ENCODE peak calls at places on chromosomes 1 and 21, in four cellular contexts. K is adipocyte, J is hepatic stellate cell, P is AG10803. A is an unnamed sample.

GRCh38 chr1:25486602-25487001 is 55.9 kb downstream of the MACO1 start:
- DNase-seq in P (peak; percentile 48), J (no peak), K (peak; percentile 15), A (no peak)

GRCh38 chr1:67306547-67306946 is 1.1 kb upstream of the IL12RB2 start:
- DNase-seq in P (no peak), K (no peak), J (no peak), A (no peak)

GRCh38 chr21:42644223-42645208 is 8.9 kb upstream of the PDE9A start:
- DNase-seq in K (no peak), P (no peak), J (peak; percentile 72), A (no peak)

GRCh38 chr1:8133657-8134430 is 107.7 kb upstream of the ERRFI1 start:
- DNase-seq in P (peak; percentile 95), K (peak; percentile 87), J (peak; percentile 73), A (peak; percentile 95)

GRCh38 chr1:52403566-52404115 is 582 bp downstream of the ORC1 start:
- DNase-seq in P (peak; percentile 72), K (peak; percentile 80), J (peak; percentile 68), A (peak; percentile 87)

GRCh38 chr1:117268926-117269378 is 58.2 kb upstream of the VTCN1 start:
- DNase-seq in J (no peak), P (no peak), K (no peak), A (peak; percentile 35)

GRCh38 chr1:85502625-85503083 is 37.7 kb upstream of the DDAH1 start:
- DNase-seq in P (peak; percentile 63), J (no peak), K (peak; percentile 85), A (peak; percentile 65)

GRCh38 chr1:95655321-95656020 is 421.5 kb downstream of the RWDD3 start:
- DNase-seq in J (no peak), P (no peak), K (no peak), A (no peak)

GRCh38 chr21:45981641-45982255 is at the start of gene COL6A1:
- DNase-seq in P (peak; percentile 78), J (peak; percentile 84), K (peak; percentile 60), A (no peak)

GRCh38 chr1:1756661-1757421 is 21.4 kb downstream of the NADK start:
- DNase-seq in P (no peak), K (no peak), J (no peak), A (no peak)

GRCh38 chr1:28926629-28927441 is 12.5 kb downstream of the EPB41 start:
- DNase-seq in P (no peak), K (no peak), J (no peak), A (no peak)

GRCh38 chr1:184158911-184159701 is 107.6 kb downstream of the TSEN15 start:
- DNase-seq in K (no peak), P (peak; percentile 27), J (no peak), A (peak; percentile 67)

GRCh38 chr1:53392460-53392859 is 64.6 kb upstream of the LRP8 start:
- DNase-seq in K (no peak), J (no peak), P (no peak), A (no peak)

GRCh38 chr1:189657131-189657530 is 820.5 kb downstream of the BRINP3 start:
- DNase-seq in P (no peak), J (no peak), K (no peak), A (no peak)

GRCh38 chr1:2295526-2295925 is 67.4 kb downstream of the SKI start:
- DNase-seq in P (no peak), J (no peak), K (no peak), A (no peak)

GRCh38 chr1:20533635-20534034 is 18.7 kb upstream of the FAM43B start:
- DNase-seq in P (no peak), K (no peak), J (no peak), A (no peak)

GRCh38 chr1:60171793-60172192 is 98.2 kb upstream of the C1orf87 start:
- DNase-seq in P (peak; percentile 70), J (peak; percentile 12), K (peak; percentile 81), A (peak; percentile 33)

GRCh38 chr1:15948091-15948591 is 27.8 kb downstream of the ZBTB17 start:
- DNase-seq in J (no peak), K (no peak), P (no peak), A (no peak)

GRCh38 chr1:231584117-231584516 is 42.5 kb upstream of the DISC1 start:
- DNase-seq in P (peak; percentile 69), K (peak; percentile 62), J (peak; percentile 46), A (peak; percentile 70)

GRCh38 chr1:116334868-116335649 is 38.0 kb upstream of the ATP1A1 start:
- DNase-seq in K (no peak), P (no peak), J (no peak), A (no peak)

GRCh38 chr1:59815892-59816291 is 1.1 kb downstream of the HOOK1 start:
- DNase-seq in J (no peak), P (no peak), K (no peak), A (peak; percentile 72)

GRCh38 chr1:54442185-54442584 is 36.0 kb upstream of the SSBP3 start:
- DNase-seq in P (no peak), J (no peak), K (no peak), A (no peak)

GRCh38 chr1:182331412-182331811 is 60.2 kb downstream of the GLUL start:
- DNase-seq in J (no peak), P (no peak), K (no peak), A (no peak)

GRCh38 chr1:188937965-188938551 is 1539.6 kb downstream of the BRINP3 start:
- DNase-seq in P (no peak), K (peak; percentile 26), J (no peak), A (no peak)

GRCh38 chr1:234960722-234961467 is 167.7 kb downstream of the TOMM20 start:
- DNase-seq in K (peak; percentile 38), P (peak; percentile 44), J (no peak), A (peak; percentile 86)

GRCh38 chr1:85555867-85556577 is 24.5 kb upstream of the CCN1 start:
- DNase-seq in K (no peak), P (no peak), J (no peak), A (peak; percentile 100)

GRCh38 chr1:205147191-205147590 is 25.4 kb upstream of the RBBP5 start:
- DNase-seq in P (peak; percentile 92), K (peak; percentile 56), J (peak; percentile 51), A (peak; percentile 21)

A was measured in bronchial epithelial cell.